ENCODE peak calls at places on chromosomes 7 and 10, in four cellular contexts. C is CD4-positive, alpha-beta T cell; K is heart left ventricle; Z is cardiac muscle cell. P is an unnamed sample. For H3K9me3, the result is how much of the 10 kb centered on the place peaks cover.

GRCh38 chr7:96407427-96407826 is 85.5 kb upstream of the SLC25A13 start:
- DNase-seq in C (no peak), K (no peak), Z (no peak), P (no peak)

GRCh38 chr10:11207276-11207809 is 189.7 kb downstream of the CELF2 start:
- DNase-seq in K (no peak), C (no peak), Z (no peak), P (no peak)

GRCh38 chr7:123271231-123271630 is 71.5 kb upstream of the SLC13A1 start:
- DNase-seq in Z (peak), C (no peak), K (no peak), P (no peak)

GRCh38 chr10:86269332-86269731 is 97.3 kb downstream of the GRID1 start:
- DNase-seq in K (no peak), C (no peak), Z (no peak), P (no peak)

GRCh38 chr7:80230327-80230726 is 95.7 kb downstream of the GNAI1 start:
- DNase-seq in C (no peak), K (no peak), Z (no peak), P (no peak)

GRCh38 chr7:16204953-16205352 is 216.4 kb downstream of the CRPPA start:
- DNase-seq in K (no peak), Z (peak), C (no peak), P (no peak)

GRCh38 chr10:13956826-13957225 is 370.1 kb downstream of the PRPF18 start:
- DNase-seq in C (no peak), K (peak), Z (peak), P (no peak)

GRCh38 chr7:26397786-26398435 is 106.2 kb downstream of the SNX10 start:
- DNase-seq in C (no peak), Z (no peak), K (peak), P (peak)

GRCh38 chr10:11180228-11180627 is 162.6 kb downstream of the CELF2 start:
- DNase-seq in C (no peak), K (peak), Z (no peak), P (peak)

GRCh38 chr10:3852147-3852904 is 67.3 kb upstream of the KLF6 start:
- DNase-seq in K (peak), Z (peak), C (no peak), P (peak)

GRCh38 chr7:128406147-128406985 is 3.4 kb downstream of the IMPDH1 start:
- DNase-seq in K (no peak), C (no peak), Z (no peak), P (no peak)

GRCh38 chr10:107544706-107545520 is 380.4 kb upstream of the SORCS1 start:
- DNase-seq in Z (no peak), K (no peak), C (no peak), P (no peak)

GRCh38 chr10:130573446-130573845 is 437.3 kb downstream of the GLRX3 start:
- DNase-seq in Z (no peak), C (no peak), K (no peak), P (no peak)

GRCh38 chr7:83366629-83367028 is 203.9 kb upstream of the PCLO start:
- DNase-seq in K (no peak), Z (no peak), C (no peak), P (no peak)

GRCh38 chr7:120799813-120800483 is 58.0 kb downstream of the TSPAN12 start:
- DNase-seq in K (no peak), C (no peak), Z (no peak), P (no peak)

GRCh38 chr7:147941316-147941715 is 649.2 kb upstream of the C7orf33 start:
- DNase-seq in K (no peak), Z (no peak), C (no peak), P (no peak)

GRCh38 chr10:8389630-8390029 is 335.1 kb downstream of the GATA3 start:
- DNase-seq in C (no peak), Z (no peak), K (no peak), P (no peak)

GRCh38 chr7:142853739-142854504 is 954 bp upstream of the EPHB6 start:
- DNase-seq in C (peak), K (peak), Z (peak), P (peak)

GRCh38 chr7:154986200-154986599 is 16.7 kb downstream of the PAXIP1 start:
- DNase-seq in K (no peak), C (no peak), Z (no peak), P (no peak)

GRCh38 chr10:114172776-114173555 is 1.0 kb downstream of the CCDC186 start:
- DNase-seq in Z (no peak), K (no peak), C (no peak), P (no peak)

GRCh38 chr10:22259280-22259679 is 41.5 kb upstream of the EBLN1 start:
- DNase-seq in Z (peak), K (no peak), C (no peak), P (no peak)

GRCh38 chr7:112452102-112452888 is 2.0 kb downstream of the IFRD1 start:
- DNase-seq in C (no peak), Z (peak), K (peak), P (peak)

GRCh38 chr10:59872892-59873463 is 33.4 kb downstream of the CCDC6 start:
- DNase-seq in K (peak), C (no peak), Z (peak), P (peak)

GRCh38 chr10:21138769-21139324 is 241.7 kb upstream of the NEBL start:
- DNase-seq in K (no peak), C (no peak), Z (no peak), P (no peak)

GRCh38 chr10:97571622-97572021 is 957 bp upstream of the ANKRD2 start:
- DNase-seq in C (no peak), K (no peak), Z (no peak), P (no peak)

GRCh38 chr7:142901426-142902259 is 16.1 kb upstream of the TRPV6 start:
- DNase-seq in Z (no peak), K (no peak), C (no peak), P (no peak)

GRCh38 chr10:31912289-31912688 is 16.3 kb downstream of the ARHGAP12 start:
- DNase-seq in K (no peak), Z (peak), C (no peak), P (no peak)

GRCh38 chr7:100745184-100745583 is 11.8 kb downstream of the ZAN start:
- DNase-seq in K (peak), C (no peak), Z (peak), P (no peak)

GRCh38 chr7:32679192-32679591 is 183.9 kb downstream of the AVL9 start:
- DNase-seq in C (no peak), Z (no peak), K (no peak), P (no peak)

GRCh38 chr7:34776748-34777358 is 118.8 kb downstream of the NPSR1 start:
- DNase-seq in K (no peak), C (no peak), Z (no peak), P (no peak)

GRCh38 chr10:103803941-103804340 is 51.4 kb downstream of the SH3PXD2A start:
- DNase-seq in Z (no peak), C (no peak), K (no peak), P (no peak)

DNA sequence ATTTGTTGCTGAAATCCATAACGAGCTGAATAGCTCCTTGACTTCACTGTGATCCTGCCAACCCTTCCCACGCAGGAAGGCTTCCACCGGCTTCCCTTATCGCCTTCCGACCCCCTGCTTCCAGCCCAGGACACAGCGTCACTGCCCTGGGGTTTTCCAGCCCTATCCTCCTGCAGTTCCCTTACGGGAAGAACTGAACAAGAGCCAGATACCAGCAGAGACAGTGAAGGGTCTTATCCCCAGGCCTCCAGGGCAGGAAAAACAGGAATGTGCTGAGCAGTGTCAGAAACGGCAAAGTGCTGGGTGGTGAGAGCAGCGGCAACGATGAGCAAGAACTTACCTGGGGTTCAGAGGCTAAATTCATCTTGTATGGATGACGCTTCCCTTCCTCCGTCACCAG is 22.4 kb downstream of the PDLIM1 start:
- DNase-seq in K (peak), Z (peak), C (no peak), P (no peak)
- H3K27ac ChIP-seq in K (peak), Z (peak), C (no peak), P (peak)

GRCh38 chr10:42304341-42304740 is 334.0 kb downstream of the ZNF33B start:
- DNase-seq in K (no peak), Z (no peak), C (no peak), P (no peak)
- H3K9me3 ChIP-seq in K (under half), Z (under half), C (half or more), P (under half)

DNA sequence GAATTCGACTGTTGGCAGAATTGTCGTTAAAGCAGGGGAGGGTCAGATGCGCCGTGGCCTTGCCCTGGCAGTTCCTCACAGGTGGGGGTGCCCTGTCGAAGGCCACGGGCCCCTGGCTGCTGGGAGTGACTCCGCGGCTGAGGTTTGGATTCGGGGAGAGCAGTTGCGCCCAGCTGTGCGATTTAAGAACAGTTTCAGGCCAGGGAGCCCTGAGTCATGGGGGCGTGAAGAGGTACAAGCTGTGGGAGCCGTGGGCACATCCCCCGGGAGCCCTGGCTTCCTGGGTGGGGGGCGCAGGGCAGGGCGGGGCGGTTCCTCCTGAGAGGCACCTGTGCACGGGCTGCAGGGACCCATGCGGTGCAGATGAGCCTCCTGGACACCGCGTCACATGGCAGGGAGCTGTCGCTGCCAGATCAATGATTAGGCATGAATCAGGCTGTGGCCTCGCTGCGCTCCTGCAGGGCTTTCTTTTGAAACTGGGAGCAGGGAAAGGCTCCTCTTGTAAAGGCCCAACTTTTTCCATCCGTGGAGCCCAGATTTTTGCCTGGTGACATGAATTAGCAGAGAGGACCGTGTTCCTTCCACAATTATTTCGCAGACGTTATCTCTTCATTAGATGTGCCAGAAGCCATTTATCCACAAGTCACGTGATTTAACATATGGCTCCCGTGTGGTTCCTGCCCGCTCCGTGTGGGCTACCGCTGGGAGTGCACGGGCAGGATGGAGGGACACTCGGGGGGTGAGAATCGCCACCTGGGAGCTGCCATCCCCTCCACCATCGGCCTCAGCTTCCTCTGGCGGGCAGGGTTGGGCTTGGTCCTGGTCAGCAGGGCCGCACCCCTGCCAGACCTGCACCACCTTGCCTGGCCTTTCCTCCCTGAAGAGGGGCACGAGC is 918 bp downstream of the PWWP2B start:
- DNase-seq in C (no peak), Z (peak), K (no peak), P (peak)
- TF ChIP-seq CTCF in C (no peak), Z (no peak), K (no peak), P (no peak)

GRCh38 chr7:143948733-143949132 is 5.9 kb upstream of the OR2F1 start:
- DNase-seq in Z (no peak), K (no peak), C (no peak), P (no peak)

GRCh38 chr7:143958781-143959180 is 4.1 kb downstream of the OR2F1 start:
- DNase-seq in C (no peak), K (no peak), Z (peak), P (no peak)

DNA sequence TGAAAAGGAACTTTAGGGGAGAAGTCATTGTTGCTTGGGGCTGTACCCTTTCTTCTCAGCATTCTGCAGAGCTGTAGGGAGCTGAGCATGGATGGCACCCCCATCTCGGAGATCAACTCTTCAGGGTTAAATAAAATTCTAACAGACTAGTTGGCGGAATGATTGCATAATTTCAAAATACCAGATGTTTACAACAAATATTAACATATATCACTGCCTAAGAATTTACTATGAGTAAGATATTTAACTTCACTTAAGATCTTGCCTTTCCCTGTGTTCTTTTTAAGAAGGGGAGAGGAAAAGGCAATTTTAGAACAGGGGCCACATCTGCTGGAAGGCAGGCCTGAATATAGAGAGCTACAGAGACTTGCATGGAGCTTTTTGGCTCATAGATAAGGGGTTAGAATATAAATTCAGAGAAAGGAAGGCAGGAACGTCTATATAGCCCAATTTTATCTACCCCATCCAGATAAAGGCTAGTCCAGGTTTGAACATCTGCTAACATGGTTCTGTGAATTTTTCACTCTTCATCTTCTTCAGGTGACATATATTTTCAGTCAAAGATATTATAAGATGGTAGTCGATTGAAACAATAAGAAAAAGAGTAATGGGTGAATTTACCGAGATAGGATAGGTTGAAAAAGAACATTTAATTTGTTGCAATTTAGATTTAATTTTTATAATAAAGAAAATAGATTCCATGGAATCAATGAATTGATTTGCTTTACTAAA is at the start of gene OR2F1:
- DNase-seq in K (no peak), Z (no peak), C (no peak), P (no peak)
- H3K27ac ChIP-seq in K (no peak), Z (no peak), C (no peak), P (no peak)

GRCh38 chr7:157954901-157955300 is 618.1 kb downstream of the DNAJB6 start:
- DNase-seq in C (no peak), K (no peak), Z (no peak), P (no peak)

GRCh38 chr7:157955383-157955999 is 618.7 kb downstream of the DNAJB6 start:
- DNase-seq in K (no peak), C (no peak), Z (no peak), P (no peak)

GRCh38 chr7:157951300-157952049 is 614.7 kb downstream of the DNAJB6 start:
- DNase-seq in C (no peak), Z (no peak), K (no peak), P (no peak)

GRCh38 chr7:157952050-157952667 is 615.4 kb downstream of the DNAJB6 start:
- DNase-seq in K (no peak), Z (no peak), C (no peak), P (no peak)

DNA sequence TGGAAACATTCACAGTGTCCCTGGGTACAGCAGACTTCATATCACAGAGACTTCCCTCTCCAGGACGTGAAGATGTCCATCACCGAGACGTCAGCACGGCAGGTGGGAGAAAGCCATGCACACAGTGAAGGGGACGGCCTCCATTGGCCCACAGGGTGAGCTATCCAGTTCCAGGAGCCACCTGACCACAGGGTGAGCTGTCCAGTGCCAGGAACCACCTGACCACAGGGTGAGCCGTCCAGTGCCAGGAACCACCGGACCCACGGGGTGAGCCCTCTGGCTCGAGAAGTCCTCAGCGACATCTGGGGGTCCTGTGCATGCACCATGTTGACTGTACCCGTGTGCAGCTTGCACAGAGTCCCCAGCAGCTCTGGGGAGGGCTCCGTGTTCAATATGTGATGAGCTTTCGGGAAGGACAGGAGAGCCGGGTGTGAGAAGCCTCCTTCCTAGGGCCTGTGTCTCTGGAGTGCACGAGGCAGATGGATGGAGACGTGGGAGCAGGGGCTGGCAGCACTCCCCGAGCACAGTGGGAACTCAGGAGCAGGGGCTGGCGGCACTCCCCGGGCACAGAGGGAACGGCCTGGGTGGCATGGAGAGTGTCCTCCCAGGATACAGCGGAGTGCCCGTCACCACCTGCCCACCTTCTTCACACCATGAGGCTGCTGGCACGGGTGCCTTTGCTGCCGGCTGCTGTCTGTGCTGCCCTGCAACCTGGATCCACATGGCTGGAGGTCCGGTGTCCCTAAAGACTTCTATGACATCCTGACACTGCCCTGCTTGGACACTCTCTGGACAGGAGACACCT is 616.2 kb downstream of the DNAJB6 start:
- DNase-seq in C (no peak), K (no peak), Z (no peak), P (no peak)
- H3K9me3 ChIP-seq in C (under half), K (under half), Z (under half), P (under half)

GRCh38 chr7:109354000-109354399 is 784.3 kb downstream of the DNAJB9 start:
- DNase-seq in C (no peak), Z (no peak), K (no peak), P (no peak)
- TF ChIP-seq CTCF in C (no peak), Z (no peak), K (no peak), P (no peak)